ENCODE peak calls at places on chromosomes 5 and 9, in six cellular contexts. R, T, H, B, E and I are unnamed samples.

GRCh38 chr9:124590886-124591641 is 83.9 kb upstream of the NR5A1 start:
- DNase-seq in R (no peak), T (no peak), H (peak), B (no peak), E (no peak), I (no peak)

GRCh38 chr9:133065070-133065388 is 3.2 kb downstream of the CEL start:
- DNase-seq in R (no peak), T (no peak), H (no peak), B (no peak), E (no peak), I (no peak)

GRCh38 chr9:4328723-4329122 is 28.9 kb upstream of the GLIS3 start:
- DNase-seq in R (no peak), T (no peak), H (no peak), B (no peak), E (no peak), I (peak)

GRCh38 chr5:40615586-40616193 is 64.0 kb upstream of the PTGER4 start:
- DNase-seq in R (no peak), T (no peak), H (no peak), B (peak), E (no peak), I (peak)

GRCh38 chr9:102354041-102354440 is 615.6 kb upstream of the GRIN3A start:
- DNase-seq in R (no peak), T (no peak), H (no peak), B (no peak), E (no peak), I (no peak)

GRCh38 chr5:38443390-38443789 is 113.1 kb downstream of the LIFR start:
- DNase-seq in R (no peak), T (no peak), H (no peak), B (no peak), E (no peak), I (no peak)

GRCh38 chr9:78609471-78609870 is 312.5 kb downstream of the PSAT1 start:
- DNase-seq in R (no peak), T (no peak), H (no peak), B (no peak), E (no peak), I (no peak)

GRCh38 chr5:50667079-50667652 is 729 bp downstream of the PARP8 start:
- DNase-seq in R (no peak), T (no peak), H (peak), B (peak), E (peak), I (peak)

GRCh38 chr9:96203867-96204412 is 98.0 kb downstream of the HSD17B3 start:
- DNase-seq in R (no peak), T (no peak), H (no peak), B (no peak), E (no peak), I (peak)

GRCh38 chr9:13500034-13500433 is 220.5 kb upstream of the MPDZ start:
- DNase-seq in R (no peak), T (no peak), H (no peak), B (no peak), E (no peak), I (no peak)

GRCh38 chr5:125043781-125044391 is 297.4 kb upstream of the ZNF608 start:
- DNase-seq in R (no peak), T (no peak), H (peak), B (peak), E (no peak), I (peak)

GRCh38 chr5:126515337-126515736 is 79.7 kb downstream of the ALDH7A1 start:
- DNase-seq in R (no peak), T (no peak), H (no peak), B (no peak), E (no peak), I (no peak)